ENCODE peak calls at places on chromosomes 6 and 20, in five cellular contexts. D, K, G, L and N are unnamed samples. For H3K4me1, the result is how much of the 10 kb centered on the place peaks cover.

GRCh38 chr6:49457771-49458170 is 5.3 kb downstream of the MMUT start:
- DNase-seq in D (peak), K (no peak), G (no peak), L (no peak), N (no peak)

GRCh38 chr20:41316602-41317535 is 662 bp downstream of the ZHX3 start:
- DNase-seq in D (peak), K (peak), G (no peak), L (peak), N (peak)

GRCh38 chr6:3962897-3963296 is 113.7 kb downstream of the FAM50B start:
- DNase-seq in D (no peak), K (no peak), G (no peak), L (no peak), N (no peak)

GRCh38 chr6:133502451-133503259 is 261.5 kb downstream of the EYA4 start:
- DNase-seq in D (peak), K (no peak), G (no peak), L (peak), N (no peak)

GRCh38 chr6:32081168-32081624 is 27.9 kb downstream of the TNXB start:
- DNase-seq in D (no peak), K (no peak), G (no peak), L (peak), N (no peak)

GRCh38 chr6:142444388-142444787 is 142.6 kb downstream of the ADGRG6 start:
- DNase-seq in D (no peak), K (no peak), G (no peak), L (no peak), N (no peak)

GRCh38 chr20:49715466-49715865 is 1.8 kb upstream of the B4GALT5 start:
- DNase-seq in D (no peak), K (no peak), G (no peak), L (no peak), N (no peak)

GRCh38 chr6:15479761-15480160 is 183.1 kb downstream of the DTNBP1 start:
- DNase-seq in D (no peak), K (no peak), G (no peak), L (no peak), N (no peak)

GRCh38 chr6:18491303-18492090 is 104.3 kb downstream of the RNF144B start:
- DNase-seq in D (peak), K (no peak), G (no peak), L (no peak), N (no peak)

GRCh38 chr6:157611406-157611805 is 211.6 kb upstream of the SNX9 start:
- DNase-seq in D (no peak), K (no peak), G (no peak), L (no peak), N (no peak)

GRCh38 chr6:70280462-70280861 is 22.4 kb downstream of the COL9A1 start:
- DNase-seq in D (no peak), K (peak), G (no peak), L (no peak), N (no peak)

GRCh38 chr6:11006060-11006459 is 38.0 kb downstream of the ELOVL2 start:
- DNase-seq in D (no peak), K (no peak), G (no peak), L (peak), N (no peak)

GRCh38 chr20:46022411-46023147 is 6.4 kb upstream of the SLC12A5 start:
- DNase-seq in D (peak), K (peak), G (no peak), L (no peak), N (no peak)

GRCh38 chr6:34657307-34657978 is 39.1 kb downstream of the ILRUN start:
- DNase-seq in D (peak), K (no peak), G (no peak), L (peak), N (no peak)

GRCh38 chr20:10332656-10333421 is 101.2 kb downstream of the MKKS start:
- DNase-seq in D (no peak), K (no peak), G (no peak), L (no peak), N (no peak)

GRCh38 chr20:32179515-32179914 is 28.0 kb downstream of the PLAGL2 start:
- DNase-seq in D (no peak), K (no peak), G (no peak), L (no peak), N (no peak)

GRCh38 chr20:21513881-21514540 is at the start of gene NKX2-2:
- DNase-seq in D (no peak), K (peak), G (no peak), L (no peak), N (no peak)

GRCh38 chr6:44100088-44100550 is 27.1 kb downstream of the MRPL14 start:
- DNase-seq in D (peak), K (no peak), G (no peak), L (peak), N (no peak)

GRCh38 chr20:644692-645317 is 8.2 kb downstream of the SRXN1 start:
- DNase-seq in D (no peak), K (no peak), G (no peak), L (no peak), N (no peak)

GRCh38 chr6:158649289-158650143 is at the start of gene SYTL3:
- DNase-seq in D (peak), K (no peak), G (no peak), L (peak), N (no peak)

GRCh38 chr6:83862776-83863471 is 3.4 kb downstream of the CYB5R4 start:
- DNase-seq in D (no peak), K (no peak), G (no peak), L (peak), N (no peak)

GRCh38 chr6:11830105-11830504 is 51.5 kb upstream of the ADTRP start:
- DNase-seq in D (no peak), K (no peak), G (no peak), L (no peak), N (no peak)

GRCh38 chr6:52352239-52353008 is 9.5 kb upstream of the PAQR8 start:
- DNase-seq in D (peak), K (no peak), G (no peak), L (peak), N (no peak)

GRCh38 chr20:18973499-18974173 is 160.1 kb downstream of the SCP2D1 start:
- DNase-seq in D (no peak), K (no peak), G (no peak), L (no peak), N (no peak)

GRCh38 chr20:54267510-54268003 is 59.7 kb downstream of the PFDN4 start:
- DNase-seq in D (peak), K (peak), G (peak), L (no peak), N (no peak)

GRCh38 chr20:51326241-51326819 is 216.2 kb downstream of the NFATC2 start:
- DNase-seq in D (peak), K (peak), G (no peak), L (peak), N (peak)

GRCh38 chr6:117142995-117143394 is 122.4 kb upstream of the VGLL2 start:
- DNase-seq in D (no peak), K (no peak), G (no peak), L (no peak), N (no peak)

GRCh38 chr6:31354788-31355539 is 2.0 kb downstream of the HLA-B start:
- DNase-seq in D (no peak), K (no peak), G (no peak), L (no peak), N (no peak)

GRCh38 chr6:69933239-69933638 is 66.9 kb downstream of the COL19A1 start:
- DNase-seq in D (no peak), K (no peak), G (no peak), L (peak), N (no peak)

DNA sequence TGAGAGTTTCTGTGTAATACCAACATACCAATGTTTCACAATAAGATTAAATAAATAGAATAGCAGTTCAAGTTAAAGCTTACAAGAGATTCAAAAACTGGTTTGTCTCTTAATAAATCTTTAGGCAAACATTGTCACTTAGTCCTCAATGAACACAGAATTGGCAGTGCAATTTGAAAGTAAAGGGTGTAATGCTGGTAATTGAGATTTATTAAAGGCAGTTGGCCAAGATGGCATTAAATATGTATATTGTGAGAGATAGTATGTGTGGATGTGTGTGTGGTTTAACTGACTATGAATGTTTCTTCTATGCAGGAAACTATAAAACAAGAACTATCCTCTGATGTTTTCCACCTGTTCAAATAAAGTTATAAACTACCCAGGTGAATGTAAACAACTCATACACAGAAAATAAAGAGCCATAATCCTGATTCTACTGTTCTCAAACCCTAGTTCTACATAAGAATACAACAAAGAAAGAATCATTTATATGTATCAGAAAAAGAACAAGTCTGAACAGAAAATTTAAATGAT is 267.9 kb upstream of the PTCHD4 start:
- DNase-seq in D (no peak), K (no peak), G (no peak), L (no peak), N (no peak)
- H2BK12ac ChIP-seq in D (no peak), K (no peak), G (no peak), L (no peak), N (no peak)

GRCh38 chr20:62799036-62799435 is 2.8 kb downstream of the MRGBP start:
- DNase-seq in D (no peak), K (no peak), G (no peak), L (no peak), N (no peak)
- H3K4me1 ChIP-seq in D (under half), K (under half), G (under half), L (under half), N (under half)

GRCh38 chr20:39547546-39548410 is 585.6 kb downstream of the DHX35 start:
- DNase-seq in D (no peak), K (no peak), G (no peak), L (no peak), N (no peak)

DNA sequence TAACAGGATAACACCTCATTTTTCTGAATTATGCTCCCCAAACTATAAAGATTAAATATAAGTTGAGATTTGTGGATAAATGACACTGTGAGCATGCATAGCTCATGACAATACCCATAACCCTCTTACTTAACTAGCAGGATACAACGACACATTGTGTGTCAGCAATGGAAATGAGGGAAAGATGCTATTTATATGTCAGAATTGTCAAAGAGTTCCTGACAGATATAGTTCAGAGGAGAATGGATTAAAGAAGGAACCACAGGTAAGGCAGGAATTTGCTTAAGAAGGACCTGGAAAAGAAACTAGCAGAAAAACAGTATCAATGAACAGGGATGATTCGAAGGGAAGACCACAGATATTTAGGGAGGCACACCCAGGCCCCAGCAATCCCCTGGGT is 591.0 kb downstream of the DHX35 start:
- DNase-seq in D (no peak), K (no peak), G (no peak), L (no peak), N (no peak)
- H2BK12ac ChIP-seq in D (no peak), K (no peak), G (no peak), L (no peak), N (no peak)

GRCh38 chr6:43016166-43016915 is 2.3 kb downstream of the KLHDC3 start:
- DNase-seq in D (no peak), K (no peak), G (no peak), L (no peak), N (no peak)
- H3K4me1 ChIP-seq in D (under half), K (under half), G (under half), L (under half), N (under half)

GRCh38 chr6:99604161-99605073 is 2.2 kb upstream of the PRDM13 start:
- DNase-seq in D (no peak), K (peak), G (no peak), L (no peak), N (no peak)

GRCh38 chr6:99607416-99608036 is 893 bp downstream of the PRDM13 start:
- DNase-seq in D (no peak), K (no peak), G (no peak), L (no peak), N (no peak)

GRCh38 chr6:99606670-99607415 is at the start of gene PRDM13:
- DNase-seq in D (no peak), K (peak), G (no peak), L (no peak), N (no peak)

GRCh38 chr6:99605074-99605726 is 1.4 kb upstream of the PRDM13 start:
- DNase-seq in D (no peak), K (peak), G (no peak), L (no peak), N (no peak)

DNA sequence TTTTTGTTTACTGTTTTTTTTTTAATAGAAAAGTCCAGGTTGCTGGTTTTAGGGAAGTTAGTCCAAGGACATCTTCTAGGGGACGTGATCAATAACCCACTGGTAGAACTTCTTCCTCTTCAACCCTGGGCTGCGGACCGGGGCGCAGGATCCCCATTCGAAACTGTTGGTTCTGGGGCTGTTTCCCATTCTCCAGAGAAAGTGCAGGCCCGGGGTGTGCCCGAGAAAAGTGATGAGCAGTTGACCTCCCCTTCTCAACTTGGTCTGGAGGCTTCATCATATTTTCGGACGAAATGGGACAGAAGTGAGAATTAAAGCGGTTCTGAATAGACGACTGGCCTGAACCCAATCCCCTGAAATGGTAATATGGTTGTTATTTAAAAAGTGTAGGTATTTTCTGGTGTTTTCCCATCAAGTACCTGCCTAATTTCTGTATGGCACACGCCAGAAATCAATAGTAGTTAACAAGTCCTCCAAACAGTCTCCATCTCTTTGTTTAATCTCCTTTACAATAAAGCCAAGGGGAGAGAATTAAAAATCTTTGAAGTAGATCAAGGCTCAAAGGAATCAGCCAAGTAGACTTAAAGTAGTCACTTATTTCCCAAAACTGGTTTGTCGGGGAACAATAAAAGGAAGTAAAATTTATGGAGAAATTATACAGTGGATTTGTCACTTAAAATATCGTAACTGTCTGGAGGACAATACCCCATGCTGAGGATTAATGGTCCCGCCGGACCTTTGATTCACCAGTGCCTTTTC is 543 bp upstream of the PRDM13 start:
- DNase-seq in D (no peak), K (no peak), G (no peak), L (no peak), N (no peak)
- H2BK12ac ChIP-seq in D (no peak), K (no peak), G (no peak), L (no peak), N (no peak)

GRCh38 chr6:397056-397455 is 5.5 kb downstream of the IRF4 start:
- DNase-seq in D (no peak), K (no peak), G (no peak), L (no peak), N (no peak)
- H3K4me1 ChIP-seq in D (under half), K (under half), G (under half), L (under half), N (under half)